ENCODE peak calls at places on chromosomes 16 and 17, in eight cellular contexts. P is adrenal gland, V is cardiac muscle cell, D is AG04450, N is HepG2, U is SK-N-SH, T is testis, H is A549. S is an unnamed sample.

GRCh38 chr16:10920726-10921427 is 21.4 kb downstream of the DEXI start:
- DNase-seq in V (no peak), T (no peak), H (no peak), D (no peak), N (no peak), U (no peak), P (no peak), S (no peak)

GRCh38 chr16:76222853-76223252 is 54.3 kb upstream of the CNTNAP4 start:
- DNase-seq in N (no peak), P (no peak), V (no peak), H (no peak), T (no peak), D (no peak), U (no peak), S (no peak)

GRCh38 chr17:74408262-74408661 is 23.6 kb upstream of the GPRC5C start:
- DNase-seq in V (no peak), P (no peak), U (no peak), D (no peak), T (no peak), H (peak), N (peak), S (no peak)

GRCh38 chr16:87367556-87367955 is 16.0 kb downstream of the FBXO31 start:
- DNase-seq in T (no peak), V (no peak), U (peak), N (no peak), P (no peak), H (no peak), D (no peak), S (peak)

GRCh38 chr17:56966277-56966676 is 5.4 kb upstream of the COIL start:
- DNase-seq in U (no peak), V (no peak), H (no peak), N (no peak), T (no peak), D (no peak), P (no peak), S (no peak)

GRCh38 chr16:78748471-78748929 is 649.0 kb downstream of the WWOX start:
- DNase-seq in V (no peak), T (no peak), N (no peak), D (no peak), P (no peak), U (peak), H (no peak), S (no peak)

GRCh38 chr17:69501591-69502468 is 87.3 kb downstream of the MAP2K6 start:
- DNase-seq in H (peak), N (peak), U (no peak), P (no peak), D (peak), T (peak), V (peak), S (no peak)

GRCh38 chr17:40960144-40960543 is 6.6 kb downstream of the KRT39 start:
- DNase-seq in P (no peak), T (no peak), V (no peak), D (peak), U (no peak), H (no peak), N (no peak), S (no peak)

GRCh38 chr16:31138621-31139578 is 3.4 kb upstream of the PRSS8 start:
- DNase-seq in P (peak), D (no peak), V (no peak), T (no peak), N (peak), H (peak), U (peak), S (peak)

GRCh38 chr16:43294-43693 is 10.1 kb downstream of the POLR3K start:
- DNase-seq in U (no peak), H (no peak), V (no peak), P (no peak), T (no peak), N (no peak), D (no peak), S (no peak)
- H3K4me3 ChIP-seq in U (no peak), H (no peak), V (no peak), P (no peak), T (no peak), N (no peak), D (no peak), S (no peak)

GRCh38 chr17:3271072-3271848 is 26.9 kb downstream of the OR3A1 start:
- DNase-seq in U (no peak), N (no peak), D (no peak), P (no peak), H (no peak), T (no peak), V (no peak), S (no peak)
- H3K4me3 ChIP-seq in U (no peak), N (no peak), D (no peak), P (no peak), H (no peak), T (no peak), V (no peak), S (no peak)

DNA sequence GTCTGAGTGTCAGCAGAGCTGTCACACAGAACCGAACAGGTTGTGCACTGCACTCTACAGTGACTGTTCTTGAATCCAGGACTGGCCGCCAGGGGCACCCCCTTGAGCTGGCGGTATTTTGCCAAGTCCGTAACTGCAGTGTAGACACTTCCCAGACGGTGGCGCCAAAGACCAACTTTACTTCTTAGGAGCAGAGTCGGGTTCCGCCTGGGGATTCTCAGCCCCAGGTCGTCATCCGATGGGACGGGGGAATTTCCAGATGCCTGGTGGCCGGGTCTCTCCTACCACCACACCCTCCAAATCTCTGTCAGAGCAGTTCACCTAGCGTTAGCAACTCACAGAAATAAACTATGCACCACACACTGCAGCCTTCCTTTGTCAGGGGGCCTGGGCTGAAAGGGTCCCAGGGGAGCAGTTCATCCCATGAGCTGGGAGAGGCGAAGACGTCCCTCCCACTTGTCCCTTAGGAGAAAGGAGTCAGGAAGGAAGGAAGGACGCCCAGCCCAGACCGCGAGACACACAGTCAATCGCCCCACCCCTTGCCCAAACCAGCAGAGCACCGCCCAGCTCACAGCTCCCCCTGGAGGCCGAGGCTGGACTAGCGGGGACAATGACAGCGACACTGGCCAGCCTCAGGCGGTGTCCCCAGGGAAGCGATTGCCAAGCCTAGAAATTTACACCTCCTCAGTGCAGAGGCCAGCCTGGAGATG is 7.4 kb upstream of the RIPOR1 start:
- DNase-seq in T (peak), N (peak), D (peak), V (peak), P (peak), U (peak), H (peak), S (peak)
- H3K4me3 ChIP-seq in T (peak), N (peak), D (peak), V (peak), P (peak), U (peak), H (peak), S (peak)

DNA sequence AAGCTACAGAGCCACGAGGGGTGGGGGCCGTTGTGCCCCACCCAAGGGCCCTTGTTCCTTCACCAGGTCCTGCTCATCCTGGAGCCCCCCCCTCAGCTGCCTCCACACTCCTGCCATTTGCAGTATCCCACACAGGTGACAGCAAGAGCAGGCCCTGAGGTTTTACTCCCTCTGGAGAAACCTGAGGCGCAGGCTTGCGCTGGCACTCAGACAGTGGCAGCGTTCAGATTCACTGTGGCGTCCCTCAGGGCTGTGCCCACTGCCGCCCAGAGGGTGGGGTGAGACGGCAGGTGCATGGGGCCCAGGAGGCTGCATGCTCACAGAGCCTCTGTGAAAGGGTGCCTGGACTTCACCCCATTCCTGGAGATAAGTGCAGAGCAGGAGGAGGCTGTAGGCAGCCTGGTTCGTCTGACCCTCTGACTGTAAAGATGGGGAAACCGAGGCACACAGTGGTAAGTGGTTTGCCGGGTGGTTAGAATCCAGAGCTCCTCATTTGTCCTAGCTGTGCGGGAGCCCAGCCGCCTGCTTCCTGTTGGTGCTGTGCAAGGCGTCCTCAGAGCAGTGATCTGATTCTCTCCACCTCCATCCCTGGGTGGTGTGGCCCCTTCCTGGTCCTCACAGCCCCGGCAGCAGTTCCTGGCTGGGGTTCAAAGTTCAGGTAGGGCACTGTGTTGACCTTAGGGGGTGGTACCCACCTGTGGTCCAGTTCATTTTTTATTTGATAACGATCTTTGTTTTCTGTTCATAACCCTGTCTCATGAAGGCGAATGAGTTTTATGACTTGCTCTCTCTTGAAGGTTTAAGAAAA is 1.6 kb downstream of the SPIRE2 start:
- DNase-seq in V (no peak), T (no peak), U (no peak), P (no peak), H (no peak), D (no peak), N (peak), S (no peak)
- H3K4me3 ChIP-seq in V (no peak), T (no peak), U (no peak), P (no peak), H (no peak), D (no peak), N (peak), S (no peak)

DNA sequence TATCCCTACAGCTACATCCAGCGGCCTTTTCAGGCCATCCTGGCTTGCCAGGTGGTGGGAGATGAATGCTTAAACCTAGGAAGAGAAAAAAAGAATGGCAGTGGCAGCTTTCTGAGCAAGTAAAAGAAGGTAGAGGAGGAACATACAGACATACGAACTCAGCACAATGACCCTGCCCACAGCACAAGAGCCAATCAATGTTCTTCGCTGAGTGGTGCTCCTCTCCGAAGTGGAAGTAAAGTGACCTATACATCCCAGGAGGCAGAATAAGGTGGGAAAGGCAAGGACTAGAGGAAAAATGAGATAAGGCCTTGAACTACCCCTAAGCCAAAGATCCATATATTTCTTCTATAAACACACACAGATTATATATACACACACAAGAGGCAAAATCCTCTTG is 28.7 kb downstream of the USP31 start:
- DNase-seq in D (no peak), P (no peak), T (no peak), N (no peak), V (no peak), U (no peak), H (no peak), S (no peak)
- H3K4me3 ChIP-seq in D (no peak), P (no peak), T (no peak), N (no peak), V (no peak), U (no peak), H (no peak), S (no peak)

DNA sequence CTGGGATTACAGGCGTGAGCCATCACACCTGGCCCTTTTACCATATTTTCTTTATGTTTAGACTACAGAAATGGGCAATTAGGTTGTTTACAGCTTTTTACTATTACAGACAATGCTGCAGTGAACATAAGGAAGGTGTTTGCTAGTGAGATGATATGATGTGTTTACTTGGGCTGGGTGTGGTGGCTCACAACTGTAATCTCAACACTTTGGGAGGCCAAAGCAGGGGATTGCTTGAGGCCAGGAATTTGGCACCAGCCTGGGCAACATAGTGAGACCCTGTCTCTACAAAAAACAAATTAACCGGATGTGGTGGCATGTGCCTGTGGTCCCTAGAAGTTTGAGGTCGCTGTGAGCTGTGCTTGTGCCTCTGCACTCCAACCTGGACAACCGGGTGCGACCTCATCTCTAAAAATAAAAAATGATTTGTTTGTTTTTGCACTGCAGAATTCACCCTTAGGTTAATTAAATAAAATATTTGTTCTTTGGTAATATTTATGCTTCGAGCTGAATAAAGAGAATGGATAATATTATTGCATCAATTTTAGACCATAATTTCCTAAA is 15.0 kb downstream of the PAFAH1B1 start:
- DNase-seq in P (no peak), N (no peak), V (no peak), T (no peak), H (no peak), U (no peak), D (no peak), S (no peak)
- H3K4me3 ChIP-seq in P (no peak), N (no peak), V (no peak), T (no peak), H (no peak), U (no peak), D (no peak), S (no peak)